ENCODE peak calls at places on chromosome 7, in ten cellular contexts. Z is transverse colon, H is A549, N is uterus, G is heart left ventricle, Q is lower leg skin, P is sigmoid colon, V is H1, C is testis, E is ovary. A is an unnamed sample.

GRCh38 chr7:52956379-52956915 is 79.0 kb upstream of the POM121L12 start:
- DNase-seq in Z (no peak), H (no peak), N (no peak), G (no peak), Q (no peak), P (no peak), V (no peak), C (peak), E (no peak), A (no peak)

GRCh38 chr7:138396251-138397070 is 63.6 kb upstream of the TRIM24 start:
- DNase-seq in Z (peak), H (peak), N (no peak), G (no peak), Q (no peak), P (no peak), V (no peak), C (no peak), E (no peak), A (no peak)

GRCh38 chr7:74430961-74431466 is 22.7 kb upstream of the GTF2IRD1 start:
- DNase-seq in Z (no peak), H (no peak), N (no peak), G (peak), Q (peak), P (peak), V (peak), C (no peak), E (no peak), A (no peak)

GRCh38 chr7:89246196-89246595 is 450.7 kb upstream of the TEX47 start:
- DNase-seq in Z (no peak), H (no peak), N (no peak), G (no peak), Q (no peak), P (no peak), V (no peak), C (no peak), E (no peak), A (no peak)

GRCh38 chr7:98969386-98969785 is 91.1 kb downstream of the TRRAP start:
- DNase-seq in Z (no peak), H (no peak), N (no peak), G (no peak), Q (peak), P (no peak), V (no peak), C (no peak), E (no peak), A (no peak)

GRCh38 chr7:105654994-105655900 is 74.0 kb upstream of the EFCAB10 start:
- DNase-seq in Z (peak), H (no peak), N (peak), G (peak), Q (no peak), P (peak), V (peak), C (peak), E (peak), A (no peak)

GRCh38 chr7:147251924-147252323 is 1135.3 kb downstream of the CNTNAP2 start:
- DNase-seq in Z (no peak), H (no peak), N (no peak), G (no peak), Q (no peak), P (no peak), V (no peak), C (no peak), E (no peak), A (no peak)

GRCh38 chr7:147492621-147493020 is 1097.9 kb upstream of the C7orf33 start:
- DNase-seq in Z (no peak), H (no peak), N (no peak), G (no peak), Q (no peak), P (no peak), V (no peak), C (no peak), E (no peak), A (no peak)

GRCh38 chr7:140025241-140025640 is 37.5 kb downstream of the PARP12 start:
- DNase-seq in Z (no peak), H (no peak), N (no peak), G (no peak), Q (no peak), P (no peak), V (no peak), C (no peak), E (no peak), A (no peak)

GRCh38 chr7:76155938-76156337 is 45.8 kb upstream of the SRRM3 start:
- DNase-seq in Z (peak), H (peak), N (no peak), G (no peak), Q (peak), P (peak), V (no peak), C (peak), E (no peak), A (no peak)

GRCh38 chr7:38186593-38187314 is 8.7 kb downstream of the STARD3NL start:
- DNase-seq in Z (no peak), H (peak), N (no peak), G (no peak), Q (no peak), P (no peak), V (no peak), C (no peak), E (no peak), A (no peak)

GRCh38 chr7:28889290-28889689 is 68.8 kb downstream of the TRIL start:
- DNase-seq in Z (no peak), H (no peak), N (no peak), G (no peak), Q (no peak), P (no peak), V (no peak), C (no peak), E (no peak), A (no peak)

GRCh38 chr7:117673367-117673766 is 193.5 kb downstream of the CFTR start:
- DNase-seq in Z (peak), H (no peak), N (no peak), G (no peak), Q (no peak), P (no peak), V (peak), C (peak), E (peak), A (no peak)

GRCh38 chr7:138880881-138881577 is 83.0 kb upstream of the ATP6V0A4 start:
- DNase-seq in Z (no peak), H (no peak), N (no peak), G (no peak), Q (peak), P (no peak), V (no peak), C (no peak), E (no peak), A (no peak)

GRCh38 chr7:20381406-20382034 is 50.8 kb downstream of the ITGB8 start:
- DNase-seq in Z (no peak), H (no peak), N (no peak), G (no peak), Q (no peak), P (no peak), V (no peak), C (no peak), E (no peak), A (no peak)

GRCh38 chr7:141840708-141841107 is 577 bp downstream of the PRSS37 start:
- DNase-seq in Z (no peak), H (no peak), N (no peak), G (no peak), Q (no peak), P (no peak), V (no peak), C (no peak), E (no peak), A (no peak)

GRCh38 chr7:45153238-45153637 is 4.4 kb upstream of the RAMP3 start:
- DNase-seq in Z (no peak), H (peak), N (no peak), G (no peak), Q (no peak), P (peak), V (no peak), C (no peak), E (no peak), A (no peak)

GRCh38 chr7:15305002-15305600 is 256.7 kb downstream of the AGMO start:
- DNase-seq in Z (peak), H (peak), N (peak), G (no peak), Q (peak), P (peak), V (no peak), C (peak), E (no peak), A (peak)

GRCh38 chr7:83446126-83446675 is 202.7 kb downstream of the SEMA3E start:
- DNase-seq in Z (no peak), H (no peak), N (no peak), G (no peak), Q (no peak), P (no peak), V (no peak), C (no peak), E (no peak), A (no peak)

GRCh38 chr7:67512481-67512880 is 515.8 kb downstream of the TYW1 start:
- DNase-seq in Z (no peak), H (no peak), N (no peak), G (no peak), Q (no peak), P (no peak), V (no peak), C (no peak), E (no peak), A (no peak)

GRCh38 chr7:45185864-45186250 is 28.3 kb downstream of the RAMP3 start:
- DNase-seq in Z (no peak), H (no peak), N (no peak), G (no peak), Q (no peak), P (no peak), V (no peak), C (no peak), E (no peak), A (no peak)

GRCh38 chr7:29946428-29947186 is 43.0 kb downstream of the SCRN1 start:
- DNase-seq in Z (peak), H (peak), N (peak), G (no peak), Q (no peak), P (no peak), V (peak), C (peak), E (peak), A (peak)

GRCh38 chr7:63067897-63068585 is 930.6 kb upstream of the ZNF722 start:
- DNase-seq in Z (no peak), H (no peak), N (no peak), G (no peak), Q (no peak), P (no peak), V (no peak), C (peak), E (no peak), A (no peak)

GRCh38 chr7:38463277-38464224 is 167.6 kb downstream of the AMPH start:
- DNase-seq in Z (peak), H (peak), N (no peak), G (peak), Q (no peak), P (peak), V (no peak), C (peak), E (no peak), A (peak)

GRCh38 chr7:84237533-84238173 is 43.1 kb upstream of the SEMA3A start:
- DNase-seq in Z (no peak), H (peak), N (no peak), G (no peak), Q (no peak), P (no peak), V (no peak), C (no peak), E (no peak), A (no peak)

GRCh38 chr7:32586291-32587221 is 91.3 kb downstream of the AVL9 start:
- DNase-seq in Z (no peak), H (peak), N (peak), G (no peak), Q (no peak), P (no peak), V (no peak), C (no peak), E (no peak), A (peak)

GRCh38 chr7:54664235-54665228 is 94.5 kb downstream of the SEC61G start:
- DNase-seq in Z (peak), H (peak), N (no peak), G (peak), Q (no peak), P (no peak), V (peak), C (peak), E (peak), A (no peak)

GRCh38 chr7:38280707-38281106 is 7.3 kb upstream of the TARP start:
- DNase-seq in Z (no peak), H (no peak), N (no peak), G (no peak), Q (no peak), P (no peak), V (no peak), C (no peak), E (no peak), A (no peak)

GRCh38 chr7:153061913-153062528 is 302.5 kb downstream of the ACTR3B start:
- DNase-seq in Z (no peak), H (peak), N (no peak), G (no peak), Q (no peak), P (no peak), V (peak), C (peak), E (peak), A (no peak)
- TF ChIP-seq POLR2A in Z (no peak), H (no peak), N (no peak), G (no peak), Q (no peak), P (no peak), V (no peak), C (no peak), E (no peak), A (no peak)

GRCh38 chr7:39622609-39623311 is 612 bp upstream of the RALA start:
- DNase-seq in Z (no peak), H (no peak), N (no peak), G (no peak), Q (no peak), P (no peak), V (no peak), C (no peak), E (no peak), A (no peak)

GRCh38 chr7:39623312-39624201 is at the start of gene RALA:
- DNase-seq in Z (peak), H (peak), N (peak), G (peak), Q (peak), P (peak), V (peak), C (peak), E (peak), A (peak)

GRCh38 chr7:39621261-39621660 is 2.1 kb upstream of the RALA start:
- DNase-seq in Z (no peak), H (no peak), N (no peak), G (no peak), Q (no peak), P (no peak), V (no peak), C (no peak), E (no peak), A (no peak)

GRCh38 chr7:39624202-39624807 is 933 bp downstream of the RALA start:
- DNase-seq in Z (no peak), H (peak), N (no peak), G (no peak), Q (no peak), P (no peak), V (no peak), C (peak), E (peak), A (peak)

GRCh38 chr7:39621784-39622411 is 1.5 kb upstream of the RALA start:
- DNase-seq in Z (no peak), H (no peak), N (no peak), G (no peak), Q (no peak), P (no peak), V (no peak), C (no peak), E (no peak), A (peak)
- TF ChIP-seq POLR2A in Z (no peak), H (no peak), N (no peak), G (no peak), Q (no peak), P (no peak), V (no peak), C (no peak), E (no peak), A (peak)

GRCh38 chr7:158458096-158458495 is 129.5 kb downstream of the PTPRN2 start:
- DNase-seq in Z (no peak), H (no peak), N (no peak), G (no peak), Q (peak), P (no peak), V (no peak), C (no peak), E (no peak), A (no peak)
- TF ChIP-seq POLR2A in Z (no peak), H (no peak), N (no peak), G (no peak), Q (no peak), P (no peak), V (no peak), C (no peak), E (no peak), A (no peak)

GRCh38 chr7:100675581-100676350 is 2.2 kb downstream of the GNB2 start:
- DNase-seq in Z (peak), H (peak), N (peak), G (peak), Q (peak), P (peak), V (peak), C (peak), E (peak), A (peak)
- TF ChIP-seq POLR2A in Z (peak), H (no peak), N (peak), G (peak), Q (no peak), P (no peak), V (no peak), C (no peak), E (no peak), A (peak)

GRCh38 chr7:92178928-92179373 is at the start of gene LRRD1:
- DNase-seq in Z (peak), H (peak), N (peak), G (peak), Q (peak), P (peak), V (peak), C (peak), E (peak), A (peak)
- TF ChIP-seq POLR2A in Z (no peak), H (no peak), N (peak), G (no peak), Q (no peak), P (no peak), V (no peak), C (no peak), E (no peak), A (no peak)

DNA sequence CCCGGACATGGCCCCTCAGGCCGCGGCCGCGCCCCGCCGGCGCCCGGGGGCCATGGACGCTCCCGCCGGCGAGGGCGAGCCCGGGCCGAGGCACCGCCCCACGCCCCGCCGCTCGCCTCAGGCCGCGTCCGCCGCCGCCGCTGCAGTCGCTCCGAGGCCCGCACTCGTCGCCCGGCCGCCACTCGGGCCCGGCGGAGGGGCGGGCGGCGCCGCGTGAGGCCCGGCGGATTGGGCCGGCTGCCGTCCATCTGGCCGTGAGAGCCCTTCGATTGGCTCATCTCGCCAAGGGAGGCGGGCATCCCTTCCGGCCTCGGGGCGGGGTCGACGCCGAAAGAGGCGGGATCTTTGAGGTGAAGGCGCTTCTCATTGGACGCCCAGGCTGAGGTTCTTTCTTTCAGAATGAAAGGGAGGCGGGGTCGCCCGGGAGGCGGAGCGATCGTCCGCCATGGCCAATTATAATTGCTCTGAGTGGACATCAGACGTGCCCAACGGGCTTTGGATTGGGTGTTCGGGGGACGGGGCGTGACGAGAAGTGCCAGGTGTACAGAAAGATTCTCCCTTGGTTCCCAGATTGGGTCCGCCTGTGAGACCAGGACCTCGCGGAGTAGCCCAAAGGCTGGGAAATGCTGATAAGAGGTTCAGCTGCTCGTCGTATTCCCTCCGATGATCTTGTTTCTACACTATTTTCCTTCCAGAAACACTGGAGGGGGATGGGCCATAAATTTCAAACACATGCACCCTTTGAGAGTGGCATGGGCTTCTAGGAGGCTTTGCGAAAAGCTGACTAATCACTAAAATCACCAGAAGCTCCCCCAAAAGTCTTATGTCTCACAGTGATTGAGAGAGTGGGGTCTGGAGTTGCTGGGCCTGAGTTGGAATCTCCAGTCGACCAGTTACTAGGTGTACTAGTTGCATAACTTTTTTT is at the start of gene GNA12:
- DNase-seq in Z (peak), H (peak), N (peak), G (peak), Q (peak), P (peak), V (peak), C (peak), E (peak), A (peak)
- TF ChIP-seq POLR2A in Z (no peak), H (peak), N (peak), G (peak), Q (no peak), P (no peak), V (peak), C (no peak), E (no peak), A (peak)

GRCh38 chr7:94471604-94472003 is 38.0 kb upstream of the CASD1 start:
- DNase-seq in Z (no peak), H (no peak), N (no peak), G (no peak), Q (no peak), P (no peak), V (no peak), C (no peak), E (no peak), A (no peak)

GRCh38 chr7:94466516-94466915 is 43.1 kb upstream of the CASD1 start:
- DNase-seq in Z (no peak), H (no peak), N (no peak), G (no peak), Q (no peak), P (no peak), V (no peak), C (no peak), E (no peak), A (no peak)
- TF ChIP-seq POLR2A in Z (no peak), H (no peak), N (no peak), G (no peak), Q (no peak), P (no peak), V (no peak), C (no peak), E (no peak), A (no peak)

GRCh38 chr7:128361463-128362441 is at the start of gene PRRT4:
- DNase-seq in Z (peak), H (peak), N (no peak), G (peak), Q (no peak), P (peak), V (peak), C (peak), E (peak), A (no peak)

GRCh38 chr7:128364166-128364565 is 2.7 kb upstream of the PRRT4 start:
- DNase-seq in Z (no peak), H (no peak), N (no peak), G (no peak), Q (no peak), P (no peak), V (no peak), C (no peak), E (no peak), A (no peak)

GRCh38 chr7:128365432-128365831 is 3.9 kb upstream of the PRRT4 start:
- DNase-seq in Z (no peak), H (no peak), N (no peak), G (no peak), Q (no peak), P (no peak), V (no peak), C (no peak), E (no peak), A (no peak)

GRCh38 chr7:128362670-128363069 is 1.2 kb upstream of the PRRT4 start:
- DNase-seq in Z (no peak), H (no peak), N (no peak), G (no peak), Q (no peak), P (no peak), V (no peak), C (no peak), E (no peak), A (no peak)

GRCh38 chr7:128363261-128363721 is 1.8 kb upstream of the PRRT4 start:
- DNase-seq in Z (no peak), H (no peak), N (no peak), G (no peak), Q (no peak), P (no peak), V (no peak), C (no peak), E (no peak), A (no peak)
- TF ChIP-seq POLR2A in Z (no peak), H (no peak), N (no peak), G (no peak), Q (no peak), P (no peak), V (no peak), C (no peak), E (no peak), A (no peak)

GRCh38 chr7:107744345-107744750 is 406 bp downstream of the CBLL1 start:
- DNase-seq in Z (no peak), H (no peak), N (no peak), G (no peak), Q (no peak), P (no peak), V (no peak), C (no peak), E (no peak), A (peak)

GRCh38 chr7:107746006-107746405 is 2.1 kb downstream of the CBLL1 start:
- DNase-seq in Z (no peak), H (no peak), N (no peak), G (no peak), Q (no peak), P (no peak), V (no peak), C (no peak), E (no peak), A (no peak)

GRCh38 chr7:107742678-107743566 is 1.0 kb upstream of the CBLL1 start:
- DNase-seq in Z (peak), H (no peak), N (peak), G (peak), Q (peak), P (peak), V (no peak), C (no peak), E (no peak), A (no peak)

GRCh38 chr7:107743567-107744344 is at the start of gene CBLL1:
- DNase-seq in Z (peak), H (peak), N (peak), G (peak), Q (peak), P (peak), V (peak), C (peak), E (peak), A (peak)
- TF ChIP-seq POLR2A in Z (peak), H (peak), N (peak), G (peak), Q (no peak), P (peak), V (no peak), C (no peak), E (peak), A (peak)

GRCh38 chr7:43869018-43869897 is at the start of gene MRPS24:
- DNase-seq in Z (peak), H (peak), N (peak), G (peak), Q (peak), P (peak), V (peak), C (peak), E (peak), A (peak)
- TF ChIP-seq POLR2A in Z (peak), H (peak), N (peak), G (peak), Q (no peak), P (peak), V (peak), C (no peak), E (peak), A (peak)